ENCODE peak calls at places on chromosomes 3 and 15, in five cellular contexts. One of them, this sample, is unnamed.

GRCh38 chr15:75030023-75030413 is 6.6 kb downstream of the PPCDC start:
- DNase-seq in NCI-H510A treated with DMSO at 0.1 percent for 48 hours: no peak
- DNase-seq in fibroblast of pulmonary artery: peak; percentile 50
- DNase-seq in EL: peak; percentile 64
- DNase-seq in progenitor cell of endocrine pancreas: no peak
- DNase-seq in this sample: no peak

GRCh38 chr15:47998523-47999113 is 122.2 kb upstream of the SLC24A5 start:
- DNase-seq in NCI-H510A treated with DMSO at 0.1 percent for 48 hours: no peak
- DNase-seq in fibroblast of pulmonary artery: no peak
- DNase-seq in EL: no peak
- DNase-seq in progenitor cell of endocrine pancreas: no peak
- DNase-seq in this sample: no peak

GRCh38 chr3:34065901-34066300 is 267.5 kb downstream of the PDCD6IP start:
- DNase-seq in NCI-H510A treated with DMSO at 0.1 percent for 48 hours: no peak
- DNase-seq in fibroblast of pulmonary artery: no peak
- DNase-seq in EL: no peak
- DNase-seq in progenitor cell of endocrine pancreas: no peak
- DNase-seq in this sample: no peak

GRCh38 chr3:159604151-159604581 is 384.5 kb upstream of the IL12A start:
- DNase-seq in NCI-H510A treated with DMSO at 0.1 percent for 48 hours: no peak
- DNase-seq in fibroblast of pulmonary artery: peak; percentile 53
- DNase-seq in EL: peak; percentile 65
- DNase-seq in progenitor cell of endocrine pancreas: no peak
- DNase-seq in this sample: no peak

GRCh38 chr3:22836131-22836530 is 367.0 kb upstream of the UBE2E2 start:
- DNase-seq in NCI-H510A treated with DMSO at 0.1 percent for 48 hours: no peak
- DNase-seq in fibroblast of pulmonary artery: no peak
- DNase-seq in EL: no peak
- DNase-seq in progenitor cell of endocrine pancreas: no peak
- DNase-seq in this sample: no peak

GRCh38 chr3:27358372-27358771 is 10.8 kb downstream of the NEK10 start:
- DNase-seq in NCI-H510A treated with DMSO at 0.1 percent for 48 hours: no peak
- DNase-seq in fibroblast of pulmonary artery: no peak
- DNase-seq in EL: no peak
- DNase-seq in progenitor cell of endocrine pancreas: no peak
- DNase-seq in this sample: no peak

GRCh38 chr3:73549071-73549600 is 75.6 kb downstream of the PDZRN3 start:
- DNase-seq in NCI-H510A treated with DMSO at 0.1 percent for 48 hours: no peak
- DNase-seq in fibroblast of pulmonary artery: no peak
- DNase-seq in EL: no peak
- DNase-seq in progenitor cell of endocrine pancreas: no peak
- DNase-seq in this sample: no peak

GRCh38 chr3:185625784-185626183 is 39.7 kb downstream of the SENP2 start:
- DNase-seq in NCI-H510A treated with DMSO at 0.1 percent for 48 hours: no peak
- DNase-seq in fibroblast of pulmonary artery: no peak
- DNase-seq in EL: no peak
- DNase-seq in progenitor cell of endocrine pancreas: no peak
- DNase-seq in this sample: no peak

GRCh38 chr15:101540480-101541239 is 51.2 kb upstream of the PCSK6 start:
- DNase-seq in NCI-H510A treated with DMSO at 0.1 percent for 48 hours: no peak
- DNase-seq in fibroblast of pulmonary artery: no peak
- DNase-seq in EL: no peak
- DNase-seq in progenitor cell of endocrine pancreas: no peak
- DNase-seq in this sample: no peak

GRCh38 chr3:170553788-170554620 is 31.9 kb downstream of the SLC7A14 start:
- DNase-seq in NCI-H510A treated with DMSO at 0.1 percent for 48 hours: peak; percentile 29
- DNase-seq in fibroblast of pulmonary artery: peak; percentile 32
- DNase-seq in EL: no peak
- DNase-seq in progenitor cell of endocrine pancreas: no peak
- DNase-seq in this sample: no peak

GRCh38 chr15:95131071-95131683 is 899.8 kb downstream of the MCTP2 start:
- DNase-seq in NCI-H510A treated with DMSO at 0.1 percent for 48 hours: no peak
- DNase-seq in fibroblast of pulmonary artery: peak; percentile 88
- DNase-seq in EL: no peak
- DNase-seq in progenitor cell of endocrine pancreas: no peak
- DNase-seq in this sample: no peak

GRCh38 chr3:181844227-181844626 is 132.5 kb downstream of the SOX2 start:
- DNase-seq in NCI-H510A treated with DMSO at 0.1 percent for 48 hours: no peak
- DNase-seq in fibroblast of pulmonary artery: no peak
- DNase-seq in EL: no peak
- DNase-seq in progenitor cell of endocrine pancreas: no peak
- DNase-seq in this sample: no peak

GRCh38 chr3:159721324-159721723 is 267.3 kb upstream of the IL12A start:
- DNase-seq in NCI-H510A treated with DMSO at 0.1 percent for 48 hours: no peak
- DNase-seq in fibroblast of pulmonary artery: no peak
- DNase-seq in EL: no peak
- DNase-seq in progenitor cell of endocrine pancreas: no peak
- DNase-seq in this sample: no peak

GRCh38 chr3:169283902-169284451 is 379.5 kb downstream of the MECOM start:
- DNase-seq in NCI-H510A treated with DMSO at 0.1 percent for 48 hours: no peak
- DNase-seq in fibroblast of pulmonary artery: no peak
- DNase-seq in EL: no peak
- DNase-seq in progenitor cell of endocrine pancreas: no peak
- DNase-seq in this sample: no peak

GRCh38 chr3:130934442-130935089 is 40.7 kb downstream of the ATP2C1 start:
- DNase-seq in NCI-H510A treated with DMSO at 0.1 percent for 48 hours: no peak
- DNase-seq in fibroblast of pulmonary artery: peak; percentile 32
- DNase-seq in EL: no peak
- DNase-seq in progenitor cell of endocrine pancreas: no peak
- DNase-seq in this sample: no peak

GRCh38 chr3:3798641-3799113 is 554 bp upstream of the LRRN1 start:
- DNase-seq in NCI-H510A treated with DMSO at 0.1 percent for 48 hours: peak; percentile 17
- DNase-seq in fibroblast of pulmonary artery: no peak
- DNase-seq in EL: no peak
- DNase-seq in progenitor cell of endocrine pancreas: peak; percentile 38
- DNase-seq in this sample: peak; percentile 49

GRCh38 chr3:13069495-13069894 is 3.7 kb downstream of the IQSEC1 start:
- DNase-seq in NCI-H510A treated with DMSO at 0.1 percent for 48 hours: no peak
- DNase-seq in fibroblast of pulmonary artery: no peak
- DNase-seq in EL: no peak
- DNase-seq in progenitor cell of endocrine pancreas: no peak
- DNase-seq in this sample: no peak

GRCh38 chr3:151873433-151873832 is at the start of gene SUCNR1:
- DNase-seq in NCI-H510A treated with DMSO at 0.1 percent for 48 hours: no peak
- DNase-seq in fibroblast of pulmonary artery: no peak
- DNase-seq in EL: no peak
- DNase-seq in progenitor cell of endocrine pancreas: no peak
- DNase-seq in this sample: no peak

GRCh38 chr3:100709840-100710235 is 544 bp downstream of the TFG start:
- DNase-seq in NCI-H510A treated with DMSO at 0.1 percent for 48 hours: no peak
- DNase-seq in fibroblast of pulmonary artery: peak; percentile 40
- DNase-seq in EL: peak; percentile 41
- DNase-seq in progenitor cell of endocrine pancreas: peak; percentile 59
- DNase-seq in this sample: peak; percentile 80

GRCh38 chr15:47460775-47461174 is 256.5 kb upstream of the SEMA6D start:
- DNase-seq in NCI-H510A treated with DMSO at 0.1 percent for 48 hours: no peak
- DNase-seq in fibroblast of pulmonary artery: no peak
- DNase-seq in EL: no peak
- DNase-seq in progenitor cell of endocrine pancreas: no peak
- DNase-seq in this sample: no peak